ENCODE peak calls at places on chromosome 18, in five cellular contexts. C, D, P, X and S are unnamed samples.
A peak's percentile ranks its signal among the peaks of the same experiment; 100 is the strongest.

GRCh38 chr18:49656098-49656591 is 94.3 kb downstream of the LIPG start:
- DNase-seq in C (peak; percentile 91), D (no peak), P (no peak), X (peak; percentile 8), S (peak; percentile 64)

GRCh38 chr18:10951631-10952544 is 197.5 kb downstream of the PIEZO2 start:
- DNase-seq in C (no peak), D (no peak), P (no peak), X (no peak), S (no peak)

GRCh38 chr18:58977801-58978200 is 113.1 kb downstream of the ZNF532 start:
- DNase-seq in C (no peak), D (no peak), P (no peak), X (no peak), S (no peak)

GRCh38 chr18:53457068-53457467 is 767.4 kb downstream of the MBD2 start:
- DNase-seq in C (no peak), D (no peak), P (no peak), X (peak; percentile 0), S (no peak)

GRCh38 chr18:48827321-48828200 is 123.2 kb downstream of the SMAD7 start:
- DNase-seq in C (peak; percentile 87), D (no peak), P (peak; percentile 39), X (peak; percentile 66), S (peak; percentile 81)

GRCh38 chr18:56538756-56539155 is 99.6 kb downstream of the TXNL1 start:
- DNase-seq in C (no peak), D (no peak), P (no peak), X (peak; percentile 88), S (no peak)

GRCh38 chr18:74375999-74376398 is 60.4 kb downstream of the C18orf63 start:
- DNase-seq in C (no peak), D (no peak), P (no peak), X (peak; percentile 54), S (no peak)

GRCh38 chr18:39843546-39843945 is 2111.5 kb upstream of the PIK3C3 start:
- DNase-seq in C (no peak), D (no peak), P (no peak), X (no peak), S (no peak)

GRCh38 chr18:66558773-66559172 is 45.1 kb downstream of the CDH19 start:
- DNase-seq in C (no peak), D (no peak), P (no peak), X (no peak), S (no peak)

GRCh38 chr18:3261393-3262233 is at the start of gene MYL12B:
- DNase-seq in C (peak; percentile 90), D (peak; percentile 84), P (peak; percentile 92), X (peak; percentile 81), S (peak; percentile 91)

GRCh38 chr18:68263481-68263880 is 451.4 kb downstream of the TMX3 start:
- DNase-seq in C (no peak), D (no peak), P (no peak), X (peak; percentile 45), S (no peak)

GRCh38 chr18:77067315-77068061 is 65.1 kb downstream of the MBP start:
- DNase-seq in C (peak; percentile 60), D (peak; percentile 74), P (peak; percentile 73), X (peak; percentile 80), S (no peak)

GRCh38 chr18:37394610-37394965 is 171.0 kb downstream of the CELF4 start:
- DNase-seq in C (no peak), D (no peak), P (no peak), X (no peak), S (no peak)

GRCh38 chr18:32310119-32310518 is 120.3 kb downstream of the MEP1B start:
- DNase-seq in C (peak; percentile 52), D (no peak), P (no peak), X (peak; percentile 32), S (no peak)

GRCh38 chr18:2878656-2879330 is 32.0 kb downstream of the EMILIN2 start:
- DNase-seq in C (no peak), D (no peak), P (no peak), X (no peak), S (no peak)

GRCh38 chr18:51009071-51009470 is 20.9 kb upstream of the SMAD4 start:
- DNase-seq in C (peak; percentile 74), D (no peak), P (no peak), X (no peak), S (no peak)

DNA sequence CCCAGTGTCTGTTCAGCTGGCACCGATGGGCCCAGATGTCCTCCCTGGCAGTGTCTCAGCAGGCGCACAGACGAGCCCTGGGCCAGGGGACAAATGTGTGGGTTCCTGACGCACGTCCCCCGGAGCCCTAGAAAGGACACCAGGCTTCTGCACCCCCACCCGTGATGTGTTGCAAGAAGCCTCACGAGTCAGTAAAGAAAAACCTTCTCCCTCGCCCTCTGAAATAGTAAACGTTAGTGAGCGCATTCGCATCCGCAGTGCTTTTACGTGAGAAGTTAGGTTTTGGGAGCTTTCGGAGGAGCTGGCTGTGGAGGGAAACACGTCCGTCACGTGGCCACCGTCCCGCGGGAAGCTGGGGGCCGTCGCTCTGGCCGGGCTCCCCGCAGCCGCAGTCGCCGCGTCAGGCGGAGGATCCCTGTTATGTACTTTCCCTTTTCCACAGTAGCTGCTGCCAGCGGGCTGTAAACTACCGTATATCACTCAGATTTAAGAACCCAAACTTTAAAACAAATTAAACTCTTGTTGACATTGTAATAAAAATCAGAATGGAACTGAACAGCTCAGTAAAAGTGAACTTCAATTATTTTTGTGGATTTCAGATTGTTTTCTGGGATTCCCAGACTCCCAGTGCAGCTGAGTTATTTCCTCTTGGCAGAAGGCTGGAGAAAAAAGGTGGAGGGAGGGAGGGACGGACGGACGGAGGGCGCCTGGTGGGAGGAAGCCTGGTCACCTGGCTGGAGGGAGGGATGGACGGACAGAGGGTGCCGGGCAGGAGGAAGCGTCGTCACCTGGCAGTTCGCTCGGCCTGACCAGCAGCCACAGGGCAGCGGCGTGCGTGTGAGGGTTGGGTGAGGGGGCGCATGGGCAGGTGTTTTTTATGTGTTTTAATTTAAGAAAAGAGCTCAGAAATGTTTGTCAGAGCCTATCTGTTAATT is 112.1 kb downstream of the NFATC1 start:
- DNase-seq in C (no peak), D (peak; percentile 62), P (peak; percentile 87), X (peak; percentile 75), S (no peak)
- H3K4me3 ChIP-seq in C (no peak overlapping the region), D (peak overlapping the region; percentile 36), P (peak overlapping the region; percentile 73), X (peak overlapping the region; percentile 47), S (no peak overlapping the region)

DNA sequence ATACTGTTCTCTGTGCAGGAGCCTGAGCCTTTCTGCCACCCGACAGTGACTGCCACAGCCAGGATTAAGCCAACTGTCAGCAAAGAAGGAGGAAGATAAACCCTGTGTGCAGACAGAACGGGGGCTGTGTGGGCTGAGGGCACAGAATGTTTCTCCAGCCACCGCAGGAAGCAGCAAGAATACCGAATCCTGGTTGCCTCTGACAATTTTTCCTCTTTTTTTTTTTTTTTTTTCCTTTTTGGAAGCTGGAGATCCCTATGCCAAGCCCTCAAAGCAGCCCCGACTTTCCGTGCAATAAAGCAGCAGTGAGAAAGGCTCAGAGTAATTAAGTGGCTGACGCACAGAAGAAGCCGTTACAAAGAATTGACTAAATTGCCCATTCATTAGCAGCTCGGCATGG is 336.4 kb downstream of the SMAD2 start:
- DNase-seq in C (no peak), D (no peak), P (no peak), X (no peak), S (no peak)
- H3K4me3 ChIP-seq in C (no peak overlapping the region), D (no peak overlapping the region), P (no peak overlapping the region), X (no peak overlapping the region), S (no peak overlapping the region)

GRCh38 chr18:63206433-63207153 is 113.0 kb downstream of the BCL2 start:
- DNase-seq in C (no peak), D (no peak), P (no peak), X (no peak), S (no peak)
- H3K4me3 ChIP-seq in C (no peak overlapping the region), D (peak overlapping the region; percentile 50), P (peak overlapping the region; percentile 18), X (no peak overlapping the region), S (no peak overlapping the region)

DNA sequence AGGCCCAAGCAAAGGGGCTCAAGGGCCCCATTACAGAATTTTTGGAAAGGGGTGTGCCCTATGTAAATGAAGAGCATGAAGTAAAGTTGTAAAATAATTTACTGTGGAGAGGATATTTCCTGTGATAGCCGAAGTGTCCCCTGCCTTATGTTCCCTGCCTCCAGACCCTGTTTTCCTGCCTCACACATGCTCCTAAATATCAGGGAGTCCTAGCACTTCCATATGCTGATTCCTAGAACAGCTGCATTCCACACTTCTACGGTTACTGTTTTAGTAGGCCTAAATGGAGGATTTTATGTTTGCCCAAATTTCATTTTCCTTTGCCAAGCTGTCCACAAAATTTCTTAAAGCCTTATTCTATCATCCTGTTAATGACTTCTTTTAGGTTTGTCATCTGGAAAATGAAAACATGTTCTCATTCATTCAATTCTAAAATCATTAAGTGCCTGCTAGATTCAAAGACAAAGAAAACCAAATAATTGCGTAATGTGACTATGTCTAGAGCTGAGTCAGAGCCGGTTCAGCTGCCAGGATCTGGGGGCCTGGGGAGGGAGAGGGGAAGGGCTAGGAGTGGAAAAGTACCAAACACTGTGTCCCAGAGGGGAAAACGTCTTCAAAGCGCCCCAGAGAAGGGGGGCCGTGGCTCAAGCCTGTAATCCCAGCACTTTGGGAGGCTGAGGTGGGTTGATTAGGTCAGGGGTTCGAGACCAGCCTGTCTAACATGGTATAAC is 25.8 kb upstream of the IMPA2 start:
- DNase-seq in C (peak; percentile 89), D (no peak), P (peak; percentile 76), X (peak; percentile 83), S (peak; percentile 79)
- H3K4me3 ChIP-seq in C (no peak overlapping the region), D (no peak overlapping the region), P (no peak overlapping the region), X (no peak overlapping the region), S (no peak overlapping the region)

GRCh38 chr18:63137999-63138448 is 181.5 kb downstream of the BCL2 start:
- DNase-seq in C (peak; percentile 11), D (peak; percentile 76), P (peak; percentile 61), X (no peak), S (no peak)

GRCh38 chr18:63141777-63142176 is 177.8 kb downstream of the BCL2 start:
- DNase-seq in C (no peak), D (no peak), P (no peak), X (no peak), S (no peak)

GRCh38 chr18:63140997-63141776 is 178.4 kb downstream of the BCL2 start:
- DNase-seq in C (no peak), D (no peak), P (no peak), X (no peak), S (no peak)

GRCh38 chr18:63140038-63140450 is 179.5 kb downstream of the BCL2 start:
- DNase-seq in C (no peak), D (no peak), P (no peak), X (no peak), S (no peak)

GRCh38 chr18:63138469-63139340 is 180.9 kb downstream of the BCL2 start:
- DNase-seq in C (peak; percentile 68), D (no peak), P (peak; percentile 60), X (peak; percentile 35), S (peak; percentile 89)
- H3K4me3 ChIP-seq in C (no peak overlapping the region), D (peak overlapping the region; percentile 29), P (peak overlapping the region; percentile 61), X (peak overlapping the region; percentile 33), S (no peak overlapping the region)